ENCODE peak calls at places on chromosome 13, in ten cellular contexts. S, F, Q, L, Z, M, B, X, P and W are unnamed samples.

GRCh38 chr13:33109801-33110200 is 93.6 kb downstream of the KL start:
- DNase-seq in S (peak), L (no peak), X (no peak), P (peak), F (no peak), Q (no peak), B (no peak), M (no peak), Z (no peak), W (no peak)

GRCh38 chr13:52446265-52446664 is 4.2 kb downstream of the VPS36 start:
- DNase-seq in Z (no peak), P (no peak), Q (no peak), B (no peak), L (no peak), M (no peak), F (peak), X (no peak), S (no peak), W (no peak)

GRCh38 chr13:81670048-81670447 is 1329.1 kb upstream of the SPRY2 start:
- DNase-seq in P (no peak), M (no peak), Q (no peak), X (no peak), Z (no peak), B (no peak), S (no peak), L (no peak), F (no peak), W (no peak)

GRCh38 chr13:52010890-52011689 is at the start of gene ATP7B:
- DNase-seq in Q (no peak), Z (no peak), F (peak), L (no peak), S (no peak), B (peak), P (peak), X (peak), M (peak), W (peak)

GRCh38 chr13:46648166-46648607 is 95.2 kb downstream of the LRCH1 start:
- DNase-seq in P (peak), S (peak), M (peak), Z (peak), F (no peak), L (no peak), X (peak), B (no peak), Q (no peak), W (peak)

GRCh38 chr13:98246538-98247172 is 69.6 kb upstream of the RNF113B start:
- DNase-seq in P (no peak), Q (no peak), X (no peak), Z (no peak), S (no peak), M (no peak), B (no peak), L (peak), F (no peak), W (no peak)

GRCh38 chr13:28623782-28624706 is 34.9 kb upstream of the POMP start:
- DNase-seq in Q (no peak), F (peak), P (no peak), S (peak), X (no peak), Z (no peak), M (no peak), B (no peak), L (no peak), W (no peak)

GRCh38 chr13:101514695-101515275 is 62.3 kb downstream of the ITGBL1 start:
- DNase-seq in F (peak), M (no peak), Q (no peak), Z (peak), P (peak), L (peak), X (no peak), S (peak), B (no peak), W (peak)

GRCh38 chr13:111630411-111630810 is 310.0 kb downstream of the TEX29 start:
- DNase-seq in M (no peak), P (no peak), B (no peak), F (no peak), Q (no peak), X (no peak), Z (no peak), L (peak), S (no peak), W (no peak)

GRCh38 chr13:21175656-21176194 is 627 bp downstream of the SKA3 start:
- DNase-seq in Z (no peak), X (no peak), S (peak), Q (no peak), M (no peak), L (no peak), P (no peak), F (peak), B (no peak), W (no peak)

GRCh38 chr13:111211789-111212516 is 96.8 kb downstream of the ARHGEF7 start:
- DNase-seq in B (no peak), P (no peak), Q (no peak), L (no peak), Z (no peak), M (no peak), F (peak), X (no peak), S (no peak), W (no peak)

GRCh38 chr13:97588993-97589392 is 155.0 kb downstream of the RAP2A start:
- DNase-seq in F (no peak), S (no peak), Z (no peak), Q (no peak), P (no peak), L (no peak), B (no peak), M (no peak), X (no peak), W (no peak)

GRCh38 chr13:77112961-77113360 is 86.0 kb upstream of the FBXL3 start:
- DNase-seq in X (no peak), L (no peak), Z (no peak), P (no peak), M (no peak), S (no peak), Q (no peak), F (no peak), B (no peak), W (no peak)

GRCh38 chr13:94009696-94010095 is 469.8 kb downstream of the DCT start:
- DNase-seq in L (no peak), Z (no peak), X (no peak), B (no peak), Q (no peak), F (peak), M (no peak), P (no peak), S (peak), W (no peak)